ENCODE peak calls at places on chromosomes 16 and 17, in four cellular contexts. One of them, this sample, is unnamed.

GRCh38 chr16:23537390-23537789 is 19.8 kb downstream of the EARS2 start:
- DNase-seq in BJ: no peak
- DNase-seq in fibroblast of the aortic adventitia: no peak
- DNase-seq in EH: no peak
- DNase-seq in this sample: peak

GRCh38 chr17:44947461-44948314 is at the start of gene KIF18B:
- DNase-seq in EH: peak
- DNase-seq in fibroblast of the aortic adventitia: peak
- DNase-seq in BJ: peak
- DNase-seq in this sample: peak

GRCh38 chr17:7929158-7930029 is at the start of gene KCNAB3:
- DNase-seq in BJ: no peak
- DNase-seq in fibroblast of the aortic adventitia: peak
- DNase-seq in EH: peak
- DNase-seq in this sample: peak

GRCh38 chr17:66146394-66146793 is 45.5 kb downstream of the CEP112 start:
- DNase-seq in fibroblast of the aortic adventitia: no peak
- DNase-seq in EH: no peak
- DNase-seq in BJ: no peak
- DNase-seq in this sample: no peak

GRCh38 chr17:74843352-74843627 is 16.4 kb downstream of the GRIN2C start:
- DNase-seq in EH: no peak
- DNase-seq in BJ: no peak
- DNase-seq in fibroblast of the aortic adventitia: no peak
- DNase-seq in this sample: no peak

GRCh38 chr16:11418506-11418905 is 73.2 kb downstream of the RMI2 start:
- DNase-seq in fibroblast of the aortic adventitia: peak
- DNase-seq in EH: no peak
- DNase-seq in BJ: no peak
- DNase-seq in this sample: no peak

GRCh38 chr17:76793775-76794174 is 55.9 kb downstream of the MFSD11 start:
- DNase-seq in EH: peak
- DNase-seq in fibroblast of the aortic adventitia: peak
- DNase-seq in BJ: no peak
- DNase-seq in this sample: peak

GRCh38 chr16:9072806-9073341 is 18.6 kb upstream of the HAPSTR1 start:
- DNase-seq in fibroblast of the aortic adventitia: peak
- DNase-seq in BJ: peak
- DNase-seq in EH: peak
- DNase-seq in this sample: peak

GRCh38 chr16:54177052-54177856 is 109.3 kb downstream of the IRX3 start:
- DNase-seq in EH: no peak
- DNase-seq in fibroblast of the aortic adventitia: no peak
- DNase-seq in BJ: no peak
- DNase-seq in this sample: no peak

GRCh38 chr16:50591800-50592771 is 43.9 kb downstream of the NKD1 start:
- DNase-seq in EH: no peak
- DNase-seq in fibroblast of the aortic adventitia: peak
- DNase-seq in BJ: no peak
- DNase-seq in this sample: no peak

GRCh38 chr16:1512774-1513173 is 19.6 kb downstream of the TELO2 start:
- DNase-seq in EH: no peak
- DNase-seq in BJ: no peak
- DNase-seq in fibroblast of the aortic adventitia: no peak
- DNase-seq in this sample: no peak

GRCh38 chr17:38751803-38752118 is 780 bp upstream of the PSMB3 start:
- DNase-seq in BJ: peak
- DNase-seq in fibroblast of the aortic adventitia: peak
- DNase-seq in EH: peak
- DNase-seq in this sample: peak

GRCh38 chr17:31128241-31128640 is 33.5 kb downstream of the NF1 start:
- DNase-seq in fibroblast of the aortic adventitia: no peak
- DNase-seq in EH: no peak
- DNase-seq in BJ: no peak
- DNase-seq in this sample: no peak

GRCh38 chr17:45834471-45835396 is 9.9 kb upstream of the SPPL2C start:
- DNase-seq in EH: peak
- DNase-seq in BJ: no peak
- DNase-seq in fibroblast of the aortic adventitia: no peak
- DNase-seq in this sample: no peak

GRCh38 chr17:62801553-62801952 is 6.6 kb downstream of the MARCHF10 start:
- DNase-seq in EH: no peak
- DNase-seq in fibroblast of the aortic adventitia: no peak
- DNase-seq in BJ: no peak
- DNase-seq in this sample: no peak

GRCh38 chr17:73693016-73693545 is 48.8 kb upstream of the SDK2 start:
- DNase-seq in fibroblast of the aortic adventitia: no peak
- DNase-seq in EH: no peak
- DNase-seq in BJ: no peak
- DNase-seq in this sample: no peak

GRCh38 chr16:56793504-56793903 is 63.6 kb downstream of the NUP93 start:
- DNase-seq in EH: peak
- DNase-seq in fibroblast of the aortic adventitia: peak
- DNase-seq in BJ: no peak
- DNase-seq in this sample: peak

This sample was measured in amniotic epithelial cell.